ENCODE peak calls at places on chromosomes 3 and 15, in six cellular contexts. B is adrenal gland, M is IMR-90, L is heart left ventricle, E is breast epithelium, T is vagina. Z is an unnamed sample.

GRCh38 chr3:98199020-98199419 is 32.5 kb downstream of the OR5H15 start:
- DNase-seq in B (no peak), M (no peak), L (no peak), E (no peak), T (no peak), Z (no peak)

GRCh38 chr3:86845731-86846130 is 145.2 kb downstream of the VGLL3 start:
- DNase-seq in B (no peak), M (no peak), L (no peak), E (no peak), T (no peak), Z (no peak)

GRCh38 chr3:178131801-178132200 is 404.4 kb upstream of the KCNMB2 start:
- DNase-seq in B (no peak), M (peak; percentile 52), L (no peak), E (no peak), T (no peak), Z (no peak)

GRCh38 chr3:28835751-28836150 is 445.1 kb upstream of the RBMS3 start:
- DNase-seq in B (no peak), M (peak; percentile 1), L (no peak), E (peak; percentile 53), T (no peak), Z (no peak)

GRCh38 chr3:122688996-122689395 is 8.4 kb downstream of the PARP14 start:
- DNase-seq in B (no peak), M (no peak), L (no peak), E (no peak), T (no peak), Z (no peak)

GRCh38 chr15:94670436-94671034 is 439.2 kb downstream of the MCTP2 start:
- DNase-seq in B (no peak), M (peak; percentile 35), L (no peak), E (no peak), T (no peak), Z (no peak)

GRCh38 chr3:10983219-10983916 is 9.2 kb upstream of the SLC6A1 start:
- DNase-seq in B (peak; percentile 35), M (peak; percentile 17), L (no peak), E (no peak), T (no peak), Z (no peak)

GRCh38 chr15:63628123-63628822 is 31.1 kb downstream of the FBXL22 start:
- DNase-seq in B (no peak), M (peak; percentile 47), L (no peak), E (no peak), T (no peak), Z (no peak)

GRCh38 chr3:71887256-71887655 is 102.3 kb upstream of the PROK2 start:
- DNase-seq in B (no peak), M (no peak), L (no peak), E (no peak), T (no peak), Z (no peak)

GRCh38 chr15:46091860-46092450 is 457.1 kb downstream of the SQOR start:
- DNase-seq in B (peak; percentile 47), M (peak; percentile 47), L (no peak), E (no peak), T (no peak), Z (no peak)

GRCh38 chr15:91947370-91947769 is 93.9 kb downstream of the SLCO3A1 start:
- DNase-seq in B (no peak), M (no peak), L (no peak), E (no peak), T (no peak), Z (no peak)

GRCh38 chr3:149454746-149455145 is 19.8 kb upstream of the TM4SF4 start:
- DNase-seq in B (no peak), M (peak; percentile 81), L (no peak), E (no peak), T (no peak), Z (no peak)

GRCh38 chr15:50148362-50148963 is 29.4 kb upstream of the ATP8B4 start:
- DNase-seq in B (no peak), M (peak; percentile 79), L (no peak), E (no peak), T (no peak), Z (no peak)

GRCh38 chr3:118548434-118548833 is 486.2 kb downstream of the IGSF11 start:
- DNase-seq in B (no peak), M (no peak), L (no peak), E (no peak), T (no peak), Z (no peak)

GRCh38 chr3:135930243-135930642 is 35.3 kb upstream of the PPP2R3A start:
- DNase-seq in B (no peak), M (no peak), L (no peak), E (no peak), T (no peak), Z (no peak)

GRCh38 chr3:107421170-107421792 is 44.0 kb downstream of the CCDC54 start:
- DNase-seq in B (no peak), M (peak; percentile 74), L (no peak), E (no peak), T (no peak), Z (no peak)

GRCh38 chr3:169103941-169104340 is 559.6 kb downstream of the MECOM start:
- DNase-seq in B (no peak), M (no peak), L (no peak), E (no peak), T (no peak), Z (no peak)

GRCh38 chr15:38041576-38041975 is 107.1 kb downstream of the TMCO5A start:
- DNase-seq in B (no peak), M (peak; percentile 77), L (no peak), E (no peak), T (no peak), Z (no peak)
- H3K4me1 ChIP-seq in B (peaks cover 10% of the 10 kb centered on the region), M (peaks cover 11% of the 10 kb centered on the region), L (peaks cover 6% of the 10 kb centered on the region), E (no peaks in the 10 kb centered on the region), T (peaks cover 7% of the 10 kb centered on the region), Z (peaks cover 8% of the 10 kb centered on the region)

GRCh38 chr3:143847787-143848631 is at the start of gene SLC9A9:
- DNase-seq in B (peak; percentile 36), M (peak; percentile 79), L (no peak), E (no peak), T (no peak), Z (no peak)
- TF ChIP-seq POLR2A in B (peak; percentile 41), M (no peak), L (no peak), E (no peak), T (no peak), Z (no peak)

GRCh38 chr15:43008150-43008549 is 87.6 kb upstream of the TTBK2 start:
- DNase-seq in B (no peak), M (no peak), L (no peak), E (no peak), T (no peak), Z (no peak)

GRCh38 chr15:43007551-43007950 is 87.0 kb upstream of the TTBK2 start:
- DNase-seq in B (no peak), M (no peak), L (no peak), E (no peak), T (no peak), Z (no peak)

GRCh38 chr15:43009206-43009605 is 88.6 kb upstream of the TTBK2 start:
- DNase-seq in B (no peak), M (no peak), L (no peak), E (no peak), T (no peak), Z (no peak)

GRCh38 chr15:43006991-43007390 is 86.4 kb upstream of the TTBK2 start:
- DNase-seq in B (no peak), M (no peak), L (no peak), E (no peak), T (no peak), Z (no peak)
- H3K36me3 ChIP-seq in B (peaks cover 45% of the 10 kb centered on the region), M (peaks cover 33% of the 10 kb centered on the region), L (peaks cover 71% of the 10 kb centered on the region), E (peaks cover 7% of the 10 kb centered on the region), T (no peaks in the 10 kb centered on the region), Z (no peaks in the 10 kb centered on the region)

GRCh38 chr3:20056727-20057611 is 16.7 kb downstream of the KAT2B start:
- DNase-seq in B (no peak), M (peak; percentile 82), L (no peak), E (no peak), T (no peak), Z (no peak)

GRCh38 chr3:20052851-20053250 is 12.6 kb downstream of the KAT2B start:
- DNase-seq in B (no peak), M (no peak), L (no peak), E (no peak), T (no peak), Z (no peak)

GRCh38 chr3:20055020-20055775 is 15.0 kb downstream of the KAT2B start:
- DNase-seq in B (no peak), M (no peak), L (no peak), E (no peak), T (no peak), Z (no peak)

GRCh38 chr3:20057612-20058180 is 17.4 kb downstream of the KAT2B start:
- DNase-seq in B (no peak), M (no peak), L (no peak), E (no peak), T (no peak), Z (no peak)

DNA sequence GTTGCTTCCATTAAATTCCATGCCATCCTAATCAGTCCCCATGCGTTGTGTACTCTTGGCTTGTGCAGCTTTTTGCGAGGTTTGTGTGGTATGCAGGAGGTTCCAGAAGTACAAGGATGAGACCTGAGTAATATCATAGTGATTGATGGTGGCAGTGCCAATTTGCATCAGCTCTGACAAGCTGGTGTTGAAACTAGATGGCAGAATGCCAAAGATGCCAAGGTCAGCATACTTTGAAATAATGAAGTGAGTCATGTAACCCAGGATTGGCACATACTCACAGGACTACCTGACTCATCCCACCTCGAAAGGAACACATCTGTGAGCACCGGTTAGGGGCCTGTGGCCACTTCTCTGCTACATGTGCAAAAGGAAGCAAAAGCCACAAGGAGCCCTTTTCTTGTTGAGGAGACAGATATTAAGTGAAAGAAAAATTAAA is 14.3 kb downstream of the KAT2B start:
- DNase-seq in B (peak; percentile 93), M (peak; percentile 78), L (peak; percentile 67), E (no peak), T (no peak), Z (no peak)
- H3K4me1 ChIP-seq in B (peaks cover 26% of the 10 kb centered on the region), M (peaks cover 13% of the 10 kb centered on the region), L (peaks cover 54% of the 10 kb centered on the region), E (peaks cover 12% of the 10 kb centered on the region), T (peaks cover 73% of the 10 kb centered on the region), Z (peaks cover 18% of the 10 kb centered on the region)

DNA sequence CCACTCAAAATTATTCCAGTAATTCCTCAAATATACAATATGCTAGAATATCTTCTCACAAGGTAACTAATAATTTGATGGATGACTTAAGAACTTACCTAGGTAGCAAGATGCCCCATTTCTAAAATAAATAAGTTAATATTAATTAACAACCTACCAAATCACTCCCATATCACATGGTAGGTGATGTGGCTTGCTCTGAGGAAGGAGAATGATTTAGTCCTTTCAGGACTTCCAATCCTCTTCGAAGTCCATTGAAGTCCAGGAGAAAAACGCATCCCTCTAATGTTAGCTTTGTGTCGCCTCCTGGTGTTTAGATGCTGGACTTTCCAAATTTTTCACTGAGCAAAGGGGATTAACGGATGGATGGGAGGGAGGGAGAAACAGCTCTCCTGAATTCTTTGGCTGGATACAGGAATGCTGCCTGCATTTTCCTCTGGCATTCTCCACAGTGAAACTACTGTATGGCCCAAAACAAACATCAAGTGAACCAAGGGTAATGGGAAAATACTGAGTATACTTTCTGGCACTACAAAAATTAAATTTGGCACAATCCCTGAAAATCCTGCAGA is 58.6 kb downstream of the PRICKLE2 start:
- DNase-seq in B (no peak), M (no peak), L (no peak), E (no peak), T (no peak), Z (no peak)
- TF ChIP-seq POLR2A in B (no peak), M (no peak), L (no peak), E (no peak), T (no peak), Z (no peak)